ENCODE peak calls at places on chromosomes 1 and 21, in eight cellular contexts. S, B, F, U, V, Z, Y and H are unnamed samples.

GRCh38 chr1:21764615-21765423 is 18.1 kb downstream of the USP48 start:
- DNase-seq in S (peak; percentile 59), B (peak; percentile 85), F (no peak), U (peak; percentile 90), V (no peak), Z (no peak), Y (no peak), H (no peak)

GRCh38 chr1:147541672-147542548 is 609 bp downstream of the BCL9 start:
- DNase-seq in S (peak; percentile 38), B (peak; percentile 82), F (peak; percentile 81), U (no peak), V (peak; percentile 34), Z (peak; percentile 64), Y (no peak), H (no peak)

GRCh38 chr1:58524353-58524945 is 22.1 kb downstream of the OMA1 start:
- DNase-seq in S (no peak), B (no peak), F (no peak), U (no peak), V (no peak), Z (no peak), Y (no peak), H (peak; percentile 88)

GRCh38 chr21:45898028-45898350 is 83.6 kb upstream of the COL6A1 start:
- DNase-seq in S (peak; percentile 7), B (peak; percentile 55), F (peak; percentile 41), U (no peak), V (no peak), Z (no peak), Y (no peak), H (no peak)

GRCh38 chr1:26220199-26220912 is 13.6 kb upstream of the CEP85 start:
- DNase-seq in S (no peak), B (peak; percentile 60), F (no peak), U (no peak), V (no peak), Z (no peak), Y (no peak), H (no peak)

GRCh38 chr1:8055973-8056372 is 29.9 kb upstream of the ERRFI1 start:
- DNase-seq in S (no peak), B (no peak), F (no peak), U (peak; percentile 95), V (no peak), Z (no peak), Y (no peak), H (no peak)

GRCh38 chr1:102919659-102920058 is 188.7 kb downstream of the COL11A1 start:
- DNase-seq in S (no peak), B (no peak), F (no peak), U (peak; percentile 51), V (no peak), Z (no peak), Y (no peak), H (no peak)

GRCh38 chr1:53715478-53715877 is 23.5 kb downstream of the GLIS1 start:
- DNase-seq in S (no peak), B (no peak), F (no peak), U (no peak), V (peak; percentile 37), Z (no peak), Y (peak; percentile 51), H (no peak)

GRCh38 chr1:109192433-109192832 is 21.3 kb upstream of the SARS1 start:
- DNase-seq in S (no peak), B (no peak), F (no peak), U (no peak), V (no peak), Z (no peak), Y (no peak), H (no peak)

GRCh38 chr1:119943216-119943615 is 46.9 kb upstream of the ADAM30 start:
- DNase-seq in S (no peak), B (no peak), F (no peak), U (no peak), V (no peak), Z (no peak), Y (no peak), H (no peak)

GRCh38 chr1:180248731-180249681 is 18.9 kb downstream of the LHX4 start:
- DNase-seq in S (no peak), B (peak; percentile 56), F (no peak), U (no peak), V (no peak), Z (no peak), Y (peak; percentile 57), H (peak; percentile 34)

GRCh38 chr1:67431156-67431765 is 1.1 kb upstream of the SERBP1 start:
- DNase-seq in S (no peak), B (no peak), F (no peak), U (no peak), V (no peak), Z (no peak), Y (no peak), H (no peak)

GRCh38 chr1:67427947-67428346 is 2.3 kb downstream of the SERBP1 start:
- DNase-seq in S (no peak), B (no peak), F (no peak), U (no peak), V (no peak), Z (no peak), Y (no peak), H (no peak)

GRCh38 chr1:67429528-67430357 is 459 bp downstream of the SERBP1 start:
- DNase-seq in S (peak; percentile 43), B (peak; percentile 80), F (peak; percentile 67), U (peak; percentile 35), V (peak; percentile 38), Z (no peak), Y (peak; percentile 47), H (no peak)

GRCh38 chr1:67430358-67431155 is at the start of gene SERBP1:
- DNase-seq in S (peak; percentile 97), B (peak; percentile 99), F (peak; percentile 98), U (peak; percentile 97), V (peak; percentile 99), Z (peak; percentile 97), Y (peak; percentile 86), H (peak; percentile 95)

GRCh38 chr1:67429011-67429527 is 1.1 kb downstream of the SERBP1 start:
- DNase-seq in S (no peak), B (no peak), F (no peak), U (peak; percentile 24), V (peak; percentile 61), Z (no peak), Y (peak; percentile 31), H (no peak)
- H3K27ac ChIP-seq in S (peak overlapping the region; percentile 77), B (peak overlapping the region; percentile 52), F (no peak overlapping the region), U (peak overlapping the region; percentile 94), V (peak overlapping the region; percentile 94), Z (peak overlapping the region; percentile 89), Y (peak overlapping the region; percentile 98), H (peak overlapping the region; percentile 96)

GRCh38 chr1:200336111-200336845 is 73.6 kb downstream of the ZNF281 start:
- DNase-seq in S (no peak), B (no peak), F (no peak), U (peak; percentile 50), V (no peak), Z (no peak), Y (no peak), H (no peak)

GRCh38 chr1:200330770-200331428 is 78.9 kb downstream of the ZNF281 start:
- DNase-seq in S (no peak), B (no peak), F (no peak), U (no peak), V (no peak), Z (no peak), Y (no peak), H (no peak)

GRCh38 chr1:200334661-200335256 is 75.1 kb downstream of the ZNF281 start:
- DNase-seq in S (no peak), B (no peak), F (no peak), U (peak; percentile 71), V (no peak), Z (no peak), Y (no peak), H (no peak)

GRCh38 chr1:200332716-200333115 is 77.1 kb downstream of the ZNF281 start:
- DNase-seq in S (no peak), B (no peak), F (no peak), U (no peak), V (no peak), Z (no peak), Y (no peak), H (no peak)

DNA sequence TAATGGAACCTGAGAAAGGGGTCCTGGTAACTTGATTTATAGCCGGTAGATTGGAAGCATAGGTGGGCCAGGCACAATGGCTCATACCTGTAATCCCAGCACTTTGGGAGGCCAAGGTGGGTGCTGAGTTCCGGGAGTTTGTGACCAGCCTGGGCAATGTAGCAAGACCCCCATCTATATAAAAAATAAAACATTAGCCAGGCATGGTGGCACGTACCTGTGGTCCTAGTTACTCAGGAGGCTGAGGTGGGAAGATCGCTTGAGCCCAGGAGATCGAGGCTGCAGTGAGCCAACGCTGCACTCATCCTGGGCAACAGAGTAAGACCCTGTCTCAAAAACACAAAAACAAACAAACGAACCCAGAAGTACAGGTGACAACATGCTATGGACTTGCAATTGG is 76.5 kb downstream of the ZNF281 start:
- DNase-seq in S (no peak), B (no peak), F (no peak), U (no peak), V (no peak), Z (no peak), Y (no peak), H (no peak)
- H3K27me3 ChIP-seq in S (no peaks in the 10 kb centered on the region), B (no peaks in the 10 kb centered on the region), F (no peaks in the 10 kb centered on the region), U (no peaks in the 10 kb centered on the region), V (no peaks in the 10 kb centered on the region), Z (no peaks in the 10 kb centered on the region), Y (peaks cover 36% of the 10 kb centered on the region), H (no peaks in the 10 kb centered on the region)

GRCh38 chr1:68232354-68233148 is at the start of gene WLS:
- DNase-seq in S (peak; percentile 86), B (peak; percentile 92), F (peak; percentile 92), U (peak; percentile 70), V (peak; percentile 34), Z (peak; percentile 78), Y (no peak), H (peak; percentile 17)
- H3K4me3 ChIP-seq in S (peak within 1 kb of the TSS; percentile 67), B (peak within 1 kb of the TSS; percentile 36), F (peak within 1 kb of the TSS; percentile 99), U (peak within 1 kb of the TSS; percentile 78), V (peak within 1 kb of the TSS; percentile 87), Z (peak within 1 kb of the TSS; percentile 70), Y (no peak within 1 kb of the TSS), H (peak within 1 kb of the TSS; percentile 27)

GRCh38 chr1:246803891-246804290 is 79.7 kb downstream of the SCCPDH start:
- DNase-seq in S (no peak), B (no peak), F (no peak), U (no peak), V (no peak), Z (no peak), Y (no peak), H (no peak)
- H3K27ac ChIP-seq in S (no peak overlapping the region), B (no peak overlapping the region), F (no peak overlapping the region), U (no peak overlapping the region), V (no peak overlapping the region), Z (no peak overlapping the region), Y (no peak overlapping the region), H (no peak overlapping the region)